ENCODE peak calls at places on chromosomes 3 and 15, in ten cellular contexts. D is NCI-H1105 treated with DMSO at 0.1 percent for 48 hours; S is mesendoderm; K is activated CD4-positive, alpha-beta T cell treated with anti-CD3 and anti-CD28 coated beads, Interleukin-2, amount 10 ng/mL, durations not matched to agents 7 days and 5 days; W is heart left ventricle; X is GM23248; Q is T-helper 2 cell; B is NCI-H345; P is dermis microvascular lymphatic vessel endothelial cell; H is MG63. O is an unnamed sample.

GRCh38 chr15:64162478-64162868 is 349 bp downstream of the PPIB start:
- DNase-seq in H (no peak), X (no peak), D (no peak), K (no peak), W (no peak), P (no peak), Q (no peak), S (no peak), B (no peak), O (no peak)

GRCh38 chr15:27757050-27757449 is 342.1 kb downstream of the OCA2 start:
- DNase-seq in X (no peak), W (no peak), Q (no peak), D (no peak), S (no peak), K (no peak), B (no peak), P (no peak), H (no peak), O (no peak)

GRCh38 chr3:127525373-127525772 is 65.2 kb downstream of the TPRA1 start:
- DNase-seq in K (no peak), W (no peak), H (peak), Q (no peak), B (peak), D (no peak), X (peak), S (no peak), P (no peak), O (no peak)

GRCh38 chr15:93088981-93089854 is at the start of gene RGMA:
- DNase-seq in Q (no peak), S (peak), D (no peak), B (peak), X (peak), W (peak), K (no peak), H (peak), P (no peak), O (no peak)

GRCh38 chr3:62818347-62818746 is 56.9 kb downstream of the CADPS start:
- DNase-seq in Q (no peak), H (no peak), D (no peak), P (no peak), W (no peak), B (peak), S (no peak), K (no peak), X (no peak), O (no peak)

GRCh38 chr15:35170216-35170615 is 85.1 kb upstream of the NANOGP8 start:
- DNase-seq in S (no peak), X (peak), P (no peak), D (no peak), B (no peak), K (no peak), Q (no peak), W (no peak), H (peak), O (no peak)

GRCh38 chr3:56894912-56895431 is 93.2 kb upstream of the ARHGEF3 start:
- DNase-seq in W (no peak), X (peak), D (no peak), P (no peak), H (peak), B (no peak), Q (no peak), K (peak), S (no peak), O (no peak)

GRCh38 chr3:64111872-64112271 is 88.6 kb upstream of the PSMD6 start:
- DNase-seq in S (peak), D (no peak), X (no peak), P (no peak), H (no peak), W (no peak), Q (no peak), K (no peak), B (no peak), O (no peak)

GRCh38 chr3:134941820-134942219 is 146.8 kb downstream of the EPHB1 start:
- DNase-seq in W (no peak), D (no peak), X (no peak), K (no peak), P (no peak), B (no peak), Q (no peak), S (no peak), H (no peak), O (no peak)

GRCh38 chr15:76963596-76963995 is 31.3 kb upstream of the PSTPIP1 start:
- DNase-seq in X (no peak), H (no peak), W (no peak), K (no peak), D (no peak), B (no peak), P (no peak), S (peak), Q (no peak), O (no peak)

GRCh38 chr15:59232476-59232875 is 25.8 kb downstream of the LDHAL6B start:
- DNase-seq in P (peak), Q (no peak), B (no peak), K (no peak), H (no peak), X (peak), D (no peak), S (no peak), W (no peak), O (no peak)